ENCODE peak calls at places on chromosomes 3 and 15, in nine cellular contexts. Z is mesendoderm; G is HCT116; V is colonic mucosa; H is stomach; E is psoas muscle; P is esophagus squamous epithelium; B is Karpas-422; J is CD4-positive, alpha-beta memory T cell. K is an unnamed sample.

GRCh38 chr3:10322355-10322715 is 1.4 kb upstream of the SEC13 start:
- DNase-seq in G (peak; percentile 29), V (no peak), Z (peak; percentile 50), P (no peak), H (no peak), B (peak; percentile 82), E (no peak), J (no peak), K (no peak)

GRCh38 chr3:30258426-30259392 is 347.7 kb upstream of the TGFBR2 start:
- DNase-seq in P (no peak), G (no peak), V (peak; percentile 56), E (no peak), J (no peak), Z (no peak), B (no peak), H (no peak), K (no peak)

GRCh38 chr3:149368201-149368849 is 9.1 kb downstream of the TM4SF1 start:
- DNase-seq in B (no peak), H (no peak), P (no peak), G (no peak), Z (no peak), V (peak; percentile 68), J (no peak), E (no peak), K (no peak)

GRCh38 chr3:166663194-166663593 is 716.9 kb downstream of the ZBBX start:
- DNase-seq in B (no peak), V (no peak), P (no peak), Z (peak; percentile 51), J (no peak), E (no peak), H (no peak), G (peak; percentile 76), K (no peak)

GRCh38 chr15:80556694-80557367 is 138.3 kb upstream of the ABHD17C start:
- DNase-seq in V (no peak), G (no peak), E (no peak), J (no peak), B (no peak), H (no peak), Z (no peak), P (no peak), K (no peak)

GRCh38 chr3:132964267-132964666 is 73.9 kb upstream of the TMEM108 start:
- DNase-seq in G (no peak), Z (peak; percentile 42), B (no peak), E (no peak), H (no peak), P (no peak), V (no peak), J (no peak), K (no peak)

GRCh38 chr3:17674082-17674686 is 68.2 kb downstream of the TBC1D5 start:
- DNase-seq in H (no peak), V (no peak), J (no peak), E (no peak), G (no peak), Z (no peak), P (no peak), B (no peak), K (no peak)

GRCh38 chr15:99987701-99988100 is 254.5 kb upstream of the LYSMD4 start:
- DNase-seq in P (no peak), V (no peak), Z (no peak), G (no peak), J (no peak), E (no peak), B (no peak), H (no peak), K (no peak)

GRCh38 chr15:56739964-56740640 is 6.8 kb upstream of the ZNF280D start:
- DNase-seq in J (no peak), Z (peak; percentile 59), E (no peak), H (no peak), P (no peak), B (peak; percentile 78), V (no peak), G (peak; percentile 49), K (no peak)

GRCh38 chr3:50352762-50353161 is 2.1 kb downstream of the CYB561D2 start:
- DNase-seq in V (no peak), P (no peak), H (no peak), E (no peak), B (peak; percentile 68), G (no peak), Z (no peak), J (no peak), K (no peak)

GRCh38 chr3:136512391-136512790 is 239.8 kb downstream of the STAG1 start:
- DNase-seq in B (no peak), H (no peak), V (no peak), J (no peak), E (no peak), Z (no peak), P (no peak), G (no peak), K (no peak)

GRCh38 chr15:55859681-55860080 is 116.7 kb upstream of the PRTG start:
- DNase-seq in G (no peak), V (no peak), E (no peak), P (no peak), Z (no peak), B (no peak), H (no peak), J (no peak), K (no peak)

GRCh38 chr3:49717539-49718418 is 1.7 kb downstream of the AMIGO3 start:
- DNase-seq in G (no peak), Z (no peak), V (no peak), H (no peak), B (no peak), E (no peak), P (no peak), J (peak; percentile 24), K (no peak)

GRCh38 chr3:52781741-52782140 is 4.3 kb downstream of the ITIH1 start:
- DNase-seq in V (no peak), J (no peak), E (no peak), P (no peak), Z (no peak), G (no peak), B (no peak), H (no peak), K (no peak)

GRCh38 chr3:123321806-123322205 is 120.1 kb downstream of the SEC22A start:
- DNase-seq in Z (no peak), G (no peak), P (no peak), H (no peak), E (no peak), V (no peak), B (no peak), J (no peak), K (no peak)

GRCh38 chr3:123317716-123318115 is 116.0 kb downstream of the SEC22A start:
- DNase-seq in E (no peak), G (no peak), H (no peak), V (no peak), B (no peak), Z (no peak), J (no peak), P (no peak), K (no peak)

GRCh38 chr3:123320224-123320623 is 118.5 kb downstream of the SEC22A start:
- DNase-seq in P (no peak), Z (no peak), J (no peak), V (no peak), G (no peak), E (no peak), H (no peak), B (no peak), K (no peak)

GRCh38 chr3:123318374-123318773 is 116.6 kb downstream of the SEC22A start:
- DNase-seq in G (no peak), V (no peak), E (no peak), P (no peak), B (no peak), J (no peak), Z (no peak), H (no peak), K (no peak)

DNA sequence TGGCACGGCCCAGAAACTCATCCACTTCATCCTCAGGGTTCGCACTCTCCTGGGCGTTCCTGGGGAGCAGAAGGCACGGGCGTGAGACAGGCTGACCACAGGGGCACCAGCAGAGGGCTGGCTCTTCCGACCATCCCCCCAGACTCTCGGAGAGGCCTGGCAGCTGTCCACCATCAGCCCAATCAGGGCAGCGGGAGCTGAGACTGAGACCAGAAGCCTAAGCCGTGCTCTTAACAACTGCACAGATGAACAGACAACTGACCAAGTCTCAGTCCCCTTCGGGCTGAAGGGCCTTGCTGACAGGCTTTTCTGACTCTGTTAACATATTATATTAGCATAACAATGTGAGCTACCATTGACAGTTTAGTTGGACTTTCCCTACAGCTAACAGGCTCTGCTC is 118.0 kb downstream of the SEC22A start:
- DNase-seq in E (no peak), V (no peak), H (no peak), G (no peak), B (no peak), J (no peak), P (no peak), Z (peak; percentile 19), K (no peak)
- H3K4me1 ChIP-seq in E (no peaks in the 10 kb centered on the region), V (no peaks in the 10 kb centered on the region), H (no peaks in the 10 kb centered on the region), G (no peaks in the 10 kb centered on the region), B (no peaks in the 10 kb centered on the region), J (no peaks in the 10 kb centered on the region), P (no peaks in the 10 kb centered on the region), Z (peaks cover 6% of the 10 kb centered on the region), K (peaks cover 14% of the 10 kb centered on the region)

GRCh38 chr3:78724886-78725285 is 1042.9 kb downstream of the ROBO1 start:
- DNase-seq in V (no peak), H (no peak), P (no peak), G (no peak), Z (peak; percentile 75), E (no peak), B (no peak), J (no peak), K (no peak)
- H3K27ac ChIP-seq in V (no peak overlapping the region), H (no peak overlapping the region), P (no peak overlapping the region), G (no peak overlapping the region), Z (no peak overlapping the region), E (no peak overlapping the region), B (no peak overlapping the region), J (no peak overlapping the region), K (no peak overlapping the region)

DNA sequence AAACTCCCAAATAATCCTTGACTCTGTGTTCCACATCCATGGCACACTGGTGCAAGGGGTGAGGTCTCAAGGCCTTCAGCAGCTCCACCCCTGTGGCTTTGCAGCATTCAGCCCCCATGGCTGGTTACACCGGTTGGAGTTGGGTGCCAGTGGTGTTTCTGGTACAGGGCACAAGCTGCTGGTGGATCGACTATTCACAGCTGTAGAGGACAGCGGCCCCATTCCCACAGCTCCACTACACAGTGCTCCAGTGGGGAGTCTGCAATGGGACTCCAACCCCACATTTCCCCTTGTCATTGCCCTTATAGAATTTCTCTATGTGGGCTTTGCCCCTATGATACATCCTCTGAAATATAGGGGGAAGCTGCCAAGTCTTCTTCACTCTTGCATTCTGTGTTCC is 64.3 kb upstream of the SGO1 start:
- DNase-seq in B (no peak), P (no peak), G (no peak), J (no peak), H (no peak), Z (no peak), V (no peak), E (no peak), K (no peak)
- H3K4me1 ChIP-seq in B (peaks cover 20% of the 10 kb centered on the region), P (no peaks in the 10 kb centered on the region), G (no peaks in the 10 kb centered on the region), J (no peaks in the 10 kb centered on the region), H (no peaks in the 10 kb centered on the region), Z (no peaks in the 10 kb centered on the region), V (no peaks in the 10 kb centered on the region), E (no peaks in the 10 kb centered on the region), K (peaks cover 6% of the 10 kb centered on the region)

GRCh38 chr3:72194464-72194857 is 409.5 kb upstream of the PROK2 start:
- DNase-seq in Z (no peak), G (no peak), V (no peak), B (no peak), E (no peak), J (no peak), P (no peak), H (no peak), K (no peak)
- H3K27ac ChIP-seq in Z (no peak overlapping the region), G (no peak overlapping the region), V (no peak overlapping the region), B (no peak overlapping the region), E (no peak overlapping the region), J (no peak overlapping the region), P (no peak overlapping the region), H (no peak overlapping the region), K (no peak overlapping the region)